ENCODE peak calls at places on chromosome 12, in nine cellular contexts. W is iris pigment epithelial cell; A is substantia nigra; Q is stimulated activated CD8-positive, alpha-beta memory T cell treated with anti-CD3 and anti-CD28 coated beads, Interleukin-2, amount 100 ng/mL, for 1 hour; E is frontal cortex; P is WTC11; K is AG20443; S is activated T-helper 1 cell treated with anti-CD3 and anti-CD28 coated beads, Interleukin-12 subunit alpha, Interleukin-12 subunit beta, Interleukin-2, Interleukin-4 antibody, amounts not matched to agents 30 ng/mL and 10 ng/mL and 1 ng/mL, durations not matched to agents 14 hours and 24 hours and 36 hours; N is effector memory CD4-positive, alpha-beta T cell. R is an unnamed sample.

GRCh38 chr12:88833641-88834116 is 253.4 kb upstream of the KITLG start:
- DNase-seq in N (no peak), Q (no peak), E (no peak), W (peak), K (no peak), P (no peak), S (no peak), A (no peak), R (no peak)

GRCh38 chr12:89706551-89707348 is 1.9 kb downstream of the ATP2B1 start:
- DNase-seq in P (no peak), N (no peak), Q (no peak), A (peak), W (no peak), E (peak), S (no peak), K (peak), R (no peak)

GRCh38 chr12:120361506-120362208 is 7.3 kb downstream of the MSI1 start:
- DNase-seq in Q (no peak), A (peak), K (peak), P (peak), E (peak), W (peak), N (no peak), S (no peak), R (peak)

GRCh38 chr12:67147447-67147846 is 121.7 kb upstream of the CAND1 start:
- DNase-seq in Q (no peak), A (no peak), W (no peak), P (no peak), K (no peak), S (no peak), E (no peak), N (no peak), R (no peak)

GRCh38 chr12:130413909-130414308 is 76.2 kb downstream of the PIWIL1 start:
- DNase-seq in P (no peak), Q (no peak), N (no peak), E (no peak), A (no peak), K (no peak), S (no peak), W (no peak), R (no peak)

GRCh38 chr12:66813137-66813867 is 134.4 kb upstream of the GRIP1 start:
- DNase-seq in Q (no peak), P (no peak), S (no peak), N (no peak), W (no peak), A (no peak), K (no peak), E (no peak), R (no peak)

GRCh38 chr12:89192419-89192818 is 159.9 kb downstream of the DUSP6 start:
- DNase-seq in P (no peak), N (no peak), W (peak), K (no peak), A (no peak), S (no peak), E (no peak), Q (no peak), R (no peak)

GRCh38 chr12:65891987-65892481 is 67.8 kb downstream of the HMGA2 start:
- DNase-seq in E (no peak), P (no peak), K (peak), A (peak), W (peak), S (no peak), Q (no peak), N (no peak), R (peak)

GRCh38 chr12:132451836-132452195 is 38.1 kb upstream of the FBRSL1 start:
- DNase-seq in K (no peak), S (no peak), Q (no peak), A (no peak), W (no peak), N (no peak), P (no peak), E (no peak), R (no peak)

GRCh38 chr12:4388662-4389061 is 9.2 kb upstream of the FGF23 start:
- DNase-seq in K (no peak), S (no peak), P (no peak), Q (no peak), E (no peak), W (no peak), N (no peak), A (no peak), R (no peak)

GRCh38 chr12:131456301-131457027 is 254.4 kb upstream of the SFSWAP start:
- DNase-seq in N (no peak), E (no peak), A (no peak), P (no peak), S (no peak), Q (no peak), K (no peak), W (no peak), R (no peak)

GRCh38 chr12:90028620-90029051 is 320.0 kb upstream of the ATP2B1 start:
- DNase-seq in S (no peak), N (no peak), K (no peak), E (no peak), W (peak), P (no peak), A (peak), Q (no peak), R (no peak)

GRCh38 chr12:45975506-45975905 is 14.9 kb downstream of the SCAF11 start:
- DNase-seq in S (no peak), A (no peak), N (no peak), E (no peak), K (no peak), W (no peak), P (no peak), Q (no peak), R (no peak)

GRCh38 chr12:27474344-27474743 is 27.8 kb downstream of the SMCO2 start:
- DNase-seq in P (no peak), S (no peak), W (peak), K (peak), N (no peak), E (no peak), Q (no peak), A (no peak), R (no peak)

GRCh38 chr12:85690146-85690545 is 146.1 kb downstream of the RASSF9 start:
- DNase-seq in K (no peak), P (no peak), N (no peak), Q (no peak), A (no peak), E (no peak), W (no peak), S (no peak), R (no peak)

GRCh38 chr12:125203145-125203765 is 138.0 kb downstream of the AACS start:
- DNase-seq in S (no peak), N (no peak), E (no peak), K (peak), P (no peak), Q (no peak), W (no peak), A (no peak), R (peak)

GRCh38 chr12:77847060-77847541 is 16.4 kb downstream of the NAV3 start:
- DNase-seq in P (no peak), A (no peak), K (no peak), Q (no peak), N (no peak), S (no peak), E (no peak), W (peak), R (no peak)

GRCh38 chr12:52248541-52249035 is 15.5 kb downstream of the KRT7 start:
- DNase-seq in W (no peak), N (no peak), P (no peak), A (no peak), S (no peak), Q (no peak), K (no peak), E (no peak), R (no peak)

GRCh38 chr12:51868821-51869489 is 18.9 kb upstream of the ANKRD33 start:
- DNase-seq in W (no peak), E (no peak), A (peak), N (no peak), S (no peak), K (peak), P (peak), Q (no peak), R (peak)

GRCh38 chr12:106213721-106214121 is 34.1 kb downstream of the CKAP4 start:
- DNase-seq in P (no peak), A (no peak), Q (no peak), E (no peak), W (no peak), N (no peak), S (no peak), K (no peak), R (no peak)

GRCh38 chr12:77049767-77050353 is 15.5 kb downstream of the E2F7 start:
- DNase-seq in P (no peak), Q (no peak), A (peak), K (peak), S (peak), N (no peak), W (peak), E (no peak), R (peak)

GRCh38 chr12:6613015-6613775 is 6.0 kb upstream of the CHD4 start:
- DNase-seq in A (peak), E (peak), P (peak), K (peak), Q (no peak), S (no peak), W (peak), N (peak), R (peak)

GRCh38 chr12:48388430-48388829 is 37.7 kb upstream of the ZNF641 start:
- DNase-seq in P (no peak), W (peak), E (no peak), S (no peak), N (no peak), Q (no peak), K (peak), A (no peak), R (no peak)

GRCh38 chr12:65308001-65308400 is 29.5 kb downstream of the MSRB3 start:
- DNase-seq in K (no peak), N (no peak), S (no peak), A (no peak), Q (no peak), E (no peak), P (no peak), W (peak), R (no peak)

GRCh38 chr12:5243014-5243413 is 188.9 kb upstream of the NTF3 start:
- DNase-seq in Q (no peak), K (no peak), E (no peak), N (no peak), A (no peak), W (no peak), P (no peak), S (no peak), R (peak)

GRCh38 chr12:19547258-19547657 is 108.0 kb downstream of the AEBP2 start:
- DNase-seq in K (peak), E (no peak), Q (no peak), A (no peak), N (no peak), W (peak), P (no peak), S (no peak), R (no peak)

GRCh38 chr12:96526110-96526509 is 36.7 kb downstream of the CFAP54 start:
- DNase-seq in Q (no peak), W (no peak), A (no peak), K (no peak), P (no peak), N (no peak), S (no peak), E (no peak), R (no peak)

GRCh38 chr12:99039367-99040120 is 394.5 kb downstream of the APAF1 start:
- DNase-seq in K (no peak), P (no peak), W (no peak), Q (no peak), A (no peak), S (no peak), N (no peak), E (no peak), R (no peak)

GRCh38 chr12:112537710-112538396 is 119.1 kb downstream of the PTPN11 start:
- DNase-seq in S (no peak), A (no peak), Q (no peak), P (peak), N (no peak), K (peak), W (no peak), E (no peak), R (no peak)

GRCh38 chr12:69123909-69124638 is 115.3 kb upstream of the CPSF6 start:
- DNase-seq in E (no peak), K (no peak), A (no peak), P (no peak), W (no peak), S (no peak), N (no peak), Q (no peak), R (no peak)

GRCh38 chr12:3313655-3314305 is 177.2 kb upstream of the PRMT8 start:
- DNase-seq in N (no peak), P (peak), Q (no peak), E (no peak), W (no peak), S (no peak), A (peak), K (peak), R (no peak)

GRCh38 chr12:111180830-111181726 is 187.8 kb downstream of the PHETA1 start:
- DNase-seq in K (no peak), E (no peak), P (no peak), N (no peak), S (no peak), A (peak), Q (no peak), W (peak), R (peak)

GRCh38 chr12:52029686-52030085 is 21.6 kb upstream of the NR4A1 start:
- DNase-seq in K (peak), N (no peak), A (peak), E (no peak), Q (no peak), S (no peak), P (peak), W (peak), R (peak)

GRCh38 chr12:25436206-25436912 is 116.7 kb downstream of the LMNTD1 start:
- DNase-seq in A (peak), N (no peak), Q (no peak), E (peak), W (peak), K (peak), P (no peak), S (peak), R (peak)

GRCh38 chr12:105769486-105769885 is 369.3 kb downstream of the NUAK1 start:
- DNase-seq in K (no peak), N (no peak), Q (no peak), E (no peak), A (no peak), P (no peak), S (no peak), W (no peak), R (no peak)

GRCh38 chr12:24039113-24039525 is 89.6 kb upstream of the SOX5 start:
- DNase-seq in Q (no peak), P (no peak), S (no peak), E (no peak), W (peak), K (no peak), A (no peak), N (no peak), R (no peak)

R was measured in retina.